ENCODE peak calls at places on chromosomes 5 and 9, in seven cellular contexts. L, X, T, F, B, J and I are unnamed samples. For H3K4me1 and H3K9me3, the result is how much of the 10 kb centered on the place peaks cover.

GRCh38 chr5:73451218-73452130 is 2.9 kb upstream of the FOXD1 start:
- DNase-seq in B (peak), F (no peak), L (peak), J (peak), T (no peak), X (peak), I (peak)

GRCh38 chr9:132069046-132069898 is 10.4 kb downstream of the MED27 start:
- DNase-seq in F (no peak), T (no peak), X (peak), J (no peak), B (no peak), L (no peak), I (no peak)

GRCh38 chr9:74073897-74074296 is 423.2 kb upstream of the RORB start:
- DNase-seq in F (no peak), L (no peak), B (no peak), T (no peak), J (peak), X (no peak), I (no peak)

GRCh38 chr5:90022711-90023053 is 386.9 kb downstream of the CETN3 start:
- DNase-seq in L (no peak), F (no peak), B (no peak), J (no peak), X (no peak), T (no peak), I (no peak)

GRCh38 chr5:175129121-175129520 is 314.9 kb downstream of the DRD1 start:
- DNase-seq in L (no peak), J (no peak), B (no peak), F (no peak), T (no peak), X (no peak), I (no peak)

GRCh38 chr5:92308679-92309078 is 925.6 kb upstream of the ARRDC3 start:
- DNase-seq in F (no peak), X (no peak), B (no peak), L (no peak), J (no peak), T (no peak), I (no peak)

GRCh38 chr5:82105457-82105856 is 133.6 kb downstream of the ATG10 start:
- DNase-seq in L (no peak), T (no peak), B (no peak), J (no peak), F (no peak), X (peak), I (no peak)

GRCh38 chr5:109784687-109785086 is 95.0 kb downstream of the MAN2A1 start:
- DNase-seq in T (no peak), L (no peak), F (no peak), X (peak), J (no peak), B (no peak), I (no peak)

DNA sequence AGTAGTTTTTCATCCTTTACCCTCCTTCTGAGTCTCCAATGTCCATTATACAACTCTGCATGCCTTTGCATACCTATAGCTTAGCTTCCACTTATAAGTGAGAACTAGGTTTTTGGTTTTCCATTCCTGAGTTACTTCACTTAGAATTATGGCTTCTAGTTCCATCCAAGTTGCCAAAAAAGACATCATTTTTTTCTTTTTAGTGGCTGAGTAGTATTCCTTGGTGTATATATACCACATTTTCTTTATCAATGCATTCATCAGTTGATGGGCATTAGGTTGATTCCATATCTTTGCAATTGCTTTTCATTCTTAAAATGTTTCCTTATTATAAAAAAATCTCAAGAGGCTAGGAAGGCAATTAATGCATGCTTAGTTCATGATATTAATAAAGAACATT is 105.3 kb downstream of the FRMD3 start:
- DNase-seq in J (no peak), F (no peak), B (no peak), L (no peak), T (no peak), X (no peak), I (no peak)
- H3K27ac ChIP-seq in J (no peak), F (no peak), B (no peak), L (no peak), T (no peak), X (no peak), I (no peak)

GRCh38 chr5:132205385-132206125 is 22.1 kb downstream of the P4HA2 start:
- DNase-seq in J (no peak), X (no peak), F (no peak), T (no peak), L (no peak), B (no peak), I (no peak)
- H3K4me1 ChIP-seq in J (under half), X (under half), F (under half), T (under half), L (under half), B (under half), I (under half)

GRCh38 chr5:37580106-37580505 is 201.0 kb downstream of the WDR70 start:
- DNase-seq in T (no peak), X (no peak), J (no peak), B (no peak), F (no peak), L (no peak), I (no peak)

GRCh38 chr5:37578176-37578575 is 199.1 kb downstream of the WDR70 start:
- DNase-seq in B (no peak), X (no peak), F (no peak), L (no peak), J (no peak), T (no peak), I (no peak)

GRCh38 chr5:37576496-37576895 is 197.4 kb downstream of the WDR70 start:
- DNase-seq in J (no peak), T (no peak), B (no peak), X (no peak), L (no peak), F (no peak), I (no peak)

GRCh38 chr5:37582202-37582601 is 203.1 kb downstream of the WDR70 start:
- DNase-seq in F (no peak), T (no peak), L (no peak), J (no peak), B (no peak), X (no peak), I (no peak)
- H3K9me3 ChIP-seq in F (under half), T (under half), L (under half), J (under half), B (under half), X (under half), I (under half)

GRCh38 chr5:124620743-124621142 is 125.7 kb downstream of the ZNF608 start:
- DNase-seq in F (no peak), B (no peak), J (no peak), X (no peak), L (no peak), T (no peak), I (no peak)
- H3K27ac ChIP-seq in F (no peak), B (no peak), J (no peak), X (no peak), L (no peak), T (no peak), I (no peak)

GRCh38 chr9:82597225-82598158 is 465.4 kb downstream of the RASEF start:
- DNase-seq in L (no peak), T (no peak), X (no peak), B (no peak), J (no peak), F (no peak), I (no peak)
- H3K4me1 ChIP-seq in L (under half), T (under half), X (under half), B (under half), J (under half), F (under half), I (under half)

GRCh38 chr9:2311920-2312319 is 296.8 kb downstream of the SMARCA2 start:
- DNase-seq in T (no peak), B (no peak), X (no peak), F (no peak), J (no peak), L (no peak), I (no peak)

GRCh38 chr9:2319421-2319820 is 302.2 kb upstream of the VLDLR start:
- DNase-seq in F (no peak), B (no peak), L (no peak), T (no peak), J (no peak), X (peak), I (no peak)

GRCh38 chr9:2317591-2317990 is 302.4 kb downstream of the SMARCA2 start:
- DNase-seq in J (no peak), F (no peak), T (no peak), X (peak), B (no peak), L (no peak), I (no peak)

GRCh38 chr9:2313512-2313911 is 298.4 kb downstream of the SMARCA2 start:
- DNase-seq in J (no peak), F (no peak), L (no peak), X (no peak), T (no peak), B (no peak), I (no peak)
- H3K9me3 ChIP-seq in J (under half), F (under half), L (under half), X (under half), T (under half), B (under half), I (under half)

GRCh38 chr5:97106183-97106582 is 36.2 kb downstream of the LIX1 start:
- DNase-seq in X (no peak), J (no peak), T (no peak), F (no peak), L (no peak), B (peak), I (no peak)
- H3K27ac ChIP-seq in X (no peak), J (no peak), T (no peak), F (no peak), L (no peak), B (peak), I (no peak)

GRCh38 chr5:178235600-178235998 is 3.0 kb upstream of the PHYKPL start:
- DNase-seq in X (no peak), L (no peak), T (no peak), J (peak), F (no peak), B (no peak), I (no peak)
- H3K4me1 ChIP-seq in X (under half), L (half or more), T (under half), J (half or more), F (under half), B (under half), I (under half)

DNA sequence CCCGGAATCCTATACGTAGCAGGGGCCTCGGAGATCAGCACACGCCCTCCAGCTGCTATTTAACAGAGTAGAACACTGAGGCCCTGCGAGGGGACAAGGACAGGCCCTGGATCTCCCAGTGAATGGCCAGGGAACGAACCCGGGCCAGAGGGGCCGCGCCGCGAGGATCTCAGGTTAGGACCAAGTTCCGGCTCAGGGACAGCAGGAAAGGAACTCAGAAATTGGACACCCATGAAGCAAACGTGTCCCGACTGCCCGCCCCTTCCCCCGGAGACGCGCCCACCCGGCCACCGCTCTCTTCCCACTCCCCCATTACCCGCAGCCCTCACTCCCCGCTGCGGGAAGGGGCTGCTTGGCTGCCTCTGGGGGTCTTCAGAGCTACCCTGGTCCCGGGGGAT is 1.0 kb upstream of the FOXE1 start:
- DNase-seq in T (no peak), X (no peak), L (no peak), B (no peak), J (no peak), F (peak), I (no peak)
- H3K9me3 ChIP-seq in T (under half), X (under half), L (under half), B (under half), J (under half), F (under half), I (under half)

GRCh38 chr9:94948567-94949235 is 222.2 kb downstream of the AOPEP start:
- DNase-seq in T (no peak), X (peak), B (no peak), F (no peak), J (no peak), L (no peak), I (no peak)
- H3K27ac ChIP-seq in T (no peak), X (peak), B (no peak), F (no peak), J (no peak), L (no peak), I (peak)